ENCODE peak calls at places on chromosomes 16 and 17, in eight cellular contexts. One of them, this sample, is unnamed.

GRCh38 chr16:12573730-12574383 is 229.8 kb downstream of the CPPED1 start:
- DNase-seq in SK-N-DZ: peak
- DNase-seq in NAMALWA: peak
- DNase-seq in uterus: no peak
- DNase-seq in A172: peak
- DNase-seq in adrenal gland: no peak
- DNase-seq in HAP-1: no peak
- DNase-seq in transverse colon: peak
- DNase-seq in this sample: no peak

GRCh38 chr17:5631958-5632357 is 47.6 kb upstream of the NLRP1 start:
- DNase-seq in SK-N-DZ: no peak
- DNase-seq in A172: no peak
- DNase-seq in uterus: no peak
- DNase-seq in transverse colon: no peak
- DNase-seq in adrenal gland: no peak
- DNase-seq in HAP-1: no peak
- DNase-seq in NAMALWA: no peak
- DNase-seq in this sample: no peak

GRCh38 chr16:51305337-51305736 is 154.3 kb upstream of the SALL1 start:
- DNase-seq in HAP-1: no peak
- DNase-seq in adrenal gland: no peak
- DNase-seq in A172: no peak
- DNase-seq in transverse colon: no peak
- DNase-seq in NAMALWA: no peak
- DNase-seq in uterus: no peak
- DNase-seq in SK-N-DZ: no peak
- DNase-seq in this sample: no peak

GRCh38 chr16:58815188-58815888 is 81.2 kb upstream of the GOT2 start:
- DNase-seq in adrenal gland: no peak
- DNase-seq in transverse colon: no peak
- DNase-seq in A172: no peak
- DNase-seq in uterus: no peak
- DNase-seq in SK-N-DZ: no peak
- DNase-seq in NAMALWA: no peak
- DNase-seq in HAP-1: no peak
- DNase-seq in this sample: no peak

GRCh38 chr17:38742431-38743308 is 5.5 kb downstream of the PCGF2 start:
- DNase-seq in uterus: peak
- DNase-seq in NAMALWA: peak
- DNase-seq in adrenal gland: peak
- DNase-seq in A172: no peak
- DNase-seq in transverse colon: peak
- DNase-seq in HAP-1: no peak
- DNase-seq in SK-N-DZ: peak
- DNase-seq in this sample: peak

GRCh38 chr16:11668590-11669379 is 530 bp downstream of the SNN start:
- DNase-seq in NAMALWA: no peak
- DNase-seq in adrenal gland: no peak
- DNase-seq in uterus: peak
- DNase-seq in A172: no peak
- DNase-seq in transverse colon: no peak
- DNase-seq in SK-N-DZ: no peak
- DNase-seq in HAP-1: no peak
- DNase-seq in this sample: no peak

GRCh38 chr16:69440236-69440635 is 15.8 kb downstream of the CYB5B start:
- DNase-seq in adrenal gland: no peak
- DNase-seq in A172: no peak
- DNase-seq in HAP-1: no peak
- DNase-seq in NAMALWA: no peak
- DNase-seq in transverse colon: no peak
- DNase-seq in SK-N-DZ: no peak
- DNase-seq in uterus: no peak
- DNase-seq in this sample: no peak

GRCh38 chr16:3264137-3265036 is 8.0 kb upstream of the MEFV start:
- DNase-seq in uterus: peak
- DNase-seq in transverse colon: peak
- DNase-seq in SK-N-DZ: peak
- DNase-seq in HAP-1: peak
- DNase-seq in adrenal gland: peak
- DNase-seq in A172: peak
- DNase-seq in NAMALWA: peak
- DNase-seq in this sample: peak

GRCh38 chr16:51440096-51440495 is 289.0 kb upstream of the SALL1 start:
- DNase-seq in transverse colon: no peak
- DNase-seq in HAP-1: no peak
- DNase-seq in SK-N-DZ: no peak
- DNase-seq in uterus: no peak
- DNase-seq in A172: no peak
- DNase-seq in adrenal gland: no peak
- DNase-seq in NAMALWA: no peak
- DNase-seq in this sample: no peak